ENCODE peak calls at places on chromosomes 3 and 15, in four cellular contexts. One of them, this sample, is unnamed. For H3K4me1 and H3K27me3, the result is how much of the 10 kb centered on the place peaks cover.

GRCh38 chr3:38648659-38649499 is 608 bp downstream of the SCN5A start:
- DNase-seq in IMR-90: no peak
- DNase-seq in mesenchymal stem cell: no peak
- DNase-seq in heart left ventricle: no peak
- DNase-seq in this sample: no peak

GRCh38 chr15:100995471-100996430 is 76.6 kb downstream of the LRRK1 start:
- DNase-seq in IMR-90: no peak
- DNase-seq in mesenchymal stem cell: no peak
- DNase-seq in heart left ventricle: no peak
- DNase-seq in this sample: no peak

GRCh38 chr15:72782274-72782992 is 1.1 kb downstream of the ADPGK start:
- DNase-seq in IMR-90: no peak
- DNase-seq in mesenchymal stem cell: no peak
- DNase-seq in heart left ventricle: no peak
- DNase-seq in this sample: no peak

GRCh38 chr3:141392416-141392815 is 24.1 kb downstream of the ZBTB38 start:
- DNase-seq in IMR-90: no peak
- DNase-seq in mesenchymal stem cell: no peak
- DNase-seq in heart left ventricle: no peak
- DNase-seq in this sample: no peak

GRCh38 chr3:31562525-31562924 is 29.8 kb downstream of the STT3B start:
- DNase-seq in IMR-90: no peak
- DNase-seq in mesenchymal stem cell: no peak
- DNase-seq in heart left ventricle: no peak
- DNase-seq in this sample: peak

GRCh38 chr3:59733041-59733809 is 683.4 kb upstream of the CFAP20DC start:
- DNase-seq in IMR-90: no peak
- DNase-seq in mesenchymal stem cell: no peak
- DNase-seq in heart left ventricle: no peak
- DNase-seq in this sample: no peak

GRCh38 chr3:72210248-72210647 is 425.3 kb upstream of the PROK2 start:
- DNase-seq in IMR-90: no peak
- DNase-seq in mesenchymal stem cell: no peak
- DNase-seq in heart left ventricle: no peak
- DNase-seq in this sample: no peak

GRCh38 chr3:128870327-128870726 is 9.1 kb upstream of the ACAD9 start:
- DNase-seq in IMR-90: no peak
- DNase-seq in mesenchymal stem cell: no peak
- DNase-seq in heart left ventricle: no peak
- DNase-seq in this sample: no peak

GRCh38 chr15:75229191-75230015 is 27.7 kb downstream of the C15orf39 start:
- DNase-seq in IMR-90: peak
- DNase-seq in mesenchymal stem cell: peak
- DNase-seq in heart left ventricle: no peak
- DNase-seq in this sample: no peak

GRCh38 chr15:58026051-58026450 is 39.5 kb downstream of the ALDH1A2 start:
- DNase-seq in IMR-90: no peak
- DNase-seq in mesenchymal stem cell: no peak
- DNase-seq in heart left ventricle: no peak
- DNase-seq in this sample: no peak

GRCh38 chr15:76059320-76060097 is at the start of gene TMEM266:
- DNase-seq in IMR-90: peak
- DNase-seq in mesenchymal stem cell: peak
- DNase-seq in heart left ventricle: peak
- DNase-seq in this sample: peak

GRCh38 chr15:61327019-61327631 is 98.0 kb upstream of the RORA start:
- DNase-seq in IMR-90: no peak
- DNase-seq in mesenchymal stem cell: no peak
- DNase-seq in heart left ventricle: no peak
- DNase-seq in this sample: no peak

GRCh38 chr3:40317061-40317676 is 7.7 kb downstream of the EIF1B start:
- DNase-seq in IMR-90: peak
- DNase-seq in mesenchymal stem cell: peak
- DNase-seq in heart left ventricle: peak
- DNase-seq in this sample: no peak

GRCh38 chr15:94105760-94106159 is 125.6 kb upstream of the MCTP2 start:
- DNase-seq in IMR-90: no peak
- DNase-seq in mesenchymal stem cell: no peak
- DNase-seq in heart left ventricle: no peak
- DNase-seq in this sample: no peak

GRCh38 chr3:188194327-188194726 is 40.4 kb downstream of the LPP start:
- DNase-seq in IMR-90: peak
- DNase-seq in mesenchymal stem cell: peak
- DNase-seq in heart left ventricle: no peak
- DNase-seq in this sample: no peak

DNA sequence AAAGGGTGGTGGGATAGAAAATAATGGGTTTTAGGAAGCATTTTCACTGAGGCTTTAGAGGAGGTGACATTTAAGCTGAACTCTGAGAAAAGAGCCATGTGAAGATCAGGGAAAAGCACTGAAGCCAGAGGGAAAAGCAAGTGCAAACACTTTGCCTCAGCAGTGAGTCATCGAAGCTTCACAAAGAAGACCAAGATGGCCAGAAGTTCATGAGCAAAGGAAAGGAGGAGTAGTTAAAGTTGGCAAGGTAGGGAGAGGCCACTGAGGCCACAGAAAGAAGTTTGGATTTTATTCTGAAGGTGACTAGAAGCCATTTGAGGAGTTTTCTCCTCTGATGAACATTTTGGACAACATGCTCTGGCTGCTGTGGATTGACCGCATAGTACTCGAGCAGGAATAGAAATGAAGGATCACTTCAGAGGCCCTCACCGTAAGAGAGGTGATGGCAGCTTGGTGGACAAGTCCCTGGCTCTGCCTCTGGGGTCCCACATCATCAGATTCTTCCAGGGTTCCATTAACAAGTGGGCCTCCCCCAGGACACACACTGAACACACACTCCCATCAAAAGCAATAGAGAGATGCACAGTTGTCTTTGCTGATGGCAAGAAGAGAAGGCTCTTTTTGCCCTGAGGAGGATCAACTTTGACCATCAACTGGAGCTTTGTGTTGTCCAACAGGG is 75.5 kb downstream of the TOP2B start:
- DNase-seq in IMR-90: no peak
- DNase-seq in mesenchymal stem cell: peak
- DNase-seq in heart left ventricle: no peak
- DNase-seq in this sample: no peak
- H3K4me1 ChIP-seq in IMR-90: under half
- H3K4me1 ChIP-seq in mesenchymal stem cell: under half
- H3K4me1 ChIP-seq in heart left ventricle: under half
- H3K4me1 ChIP-seq in this sample: under half

DNA sequence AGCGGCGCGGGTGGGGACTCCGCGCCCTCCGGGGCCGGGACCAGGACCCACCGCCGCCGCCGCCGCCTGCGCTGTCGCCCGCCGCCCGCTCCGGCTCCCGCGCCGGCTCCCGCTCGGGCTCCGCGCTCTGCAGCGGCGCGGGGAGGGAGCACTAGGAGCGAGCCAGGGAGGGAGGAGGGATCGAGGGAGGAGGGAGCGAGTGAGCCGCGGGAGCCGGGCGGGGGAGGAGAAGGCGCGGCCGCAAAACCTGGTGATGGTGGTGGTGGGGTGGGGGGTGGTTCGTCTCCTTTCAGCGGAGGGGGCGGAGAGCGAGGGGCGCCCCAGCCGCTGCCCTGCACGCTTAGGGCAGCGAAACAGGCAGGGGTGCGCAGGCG is at the start of gene LINGO1:
- DNase-seq in IMR-90: no peak
- DNase-seq in mesenchymal stem cell: peak
- DNase-seq in heart left ventricle: peak
- DNase-seq in this sample: no peak
- H3K27me3 ChIP-seq in IMR-90: half or more
- H3K27me3 ChIP-seq in mesenchymal stem cell: half or more
- H3K27me3 ChIP-seq in heart left ventricle: under half
- H3K27me3 ChIP-seq in this sample: half or more

DNA sequence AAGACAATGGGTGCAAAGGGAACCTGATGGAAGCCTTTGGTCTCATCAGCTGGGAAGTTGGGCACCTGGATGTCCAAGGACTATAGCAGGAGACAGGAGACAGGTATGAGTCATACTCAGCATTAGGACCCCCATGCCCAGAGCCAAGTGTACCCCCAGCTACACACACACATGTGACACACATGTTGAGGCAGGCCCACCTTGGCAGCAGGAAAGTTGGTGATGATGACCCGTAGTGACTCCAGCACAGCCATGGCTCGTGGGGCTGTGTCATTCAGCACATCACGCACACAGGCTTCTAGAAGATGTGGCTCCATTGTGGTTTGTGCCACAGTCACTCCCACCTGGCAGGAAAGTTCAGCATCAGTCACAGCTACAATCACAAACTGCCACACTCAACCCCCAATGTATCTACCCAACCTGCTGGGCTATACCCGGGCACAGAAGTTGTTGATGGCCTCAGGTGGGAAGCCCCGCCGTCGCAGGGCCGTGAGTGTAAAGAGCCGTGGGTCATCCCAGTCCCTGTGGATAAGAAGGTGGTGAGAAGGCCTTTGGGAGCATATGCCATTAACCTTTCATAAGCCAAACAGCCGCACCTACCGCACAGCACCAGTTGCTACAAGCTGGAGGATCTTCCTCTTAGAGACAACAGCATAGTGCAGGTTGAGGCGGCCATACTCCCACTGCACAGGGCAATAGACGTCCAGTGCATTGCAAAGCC is 5.2 kb upstream of the QRICH1 start:
- DNase-seq in IMR-90: no peak
- DNase-seq in mesenchymal stem cell: no peak
- DNase-seq in heart left ventricle: no peak
- DNase-seq in this sample: peak
- H3K27ac ChIP-seq in IMR-90: no peak
- H3K27ac ChIP-seq in mesenchymal stem cell: no peak
- H3K27ac ChIP-seq in heart left ventricle: peak
- H3K27ac ChIP-seq in this sample: no peak

DNA sequence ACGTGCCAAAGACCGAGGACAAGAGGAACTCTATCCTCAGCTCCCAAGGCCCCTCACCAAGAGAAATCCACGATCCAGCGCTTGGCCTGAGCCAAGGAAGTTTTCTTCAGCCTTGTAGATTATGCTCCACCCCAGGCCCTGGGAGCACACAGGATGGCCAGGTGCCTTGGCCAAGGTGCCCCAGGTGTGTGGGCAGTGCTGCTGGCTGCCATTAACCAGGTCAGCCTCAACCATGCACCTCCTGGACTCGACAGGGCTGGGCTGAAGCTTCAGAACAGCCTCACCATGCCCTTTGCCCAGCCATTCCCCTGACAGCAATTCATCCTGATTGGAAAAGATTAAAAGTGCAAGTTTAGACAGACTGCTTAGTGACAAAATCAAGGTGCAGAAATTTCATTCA is 10.9 kb upstream of the MESP1 start:
- DNase-seq in IMR-90: no peak
- DNase-seq in mesenchymal stem cell: no peak
- DNase-seq in heart left ventricle: no peak
- DNase-seq in this sample: peak
- H3K4me1 ChIP-seq in IMR-90: under half
- H3K4me1 ChIP-seq in mesenchymal stem cell: under half
- H3K4me1 ChIP-seq in heart left ventricle: under half
- H3K4me1 ChIP-seq in this sample: under half

DNA sequence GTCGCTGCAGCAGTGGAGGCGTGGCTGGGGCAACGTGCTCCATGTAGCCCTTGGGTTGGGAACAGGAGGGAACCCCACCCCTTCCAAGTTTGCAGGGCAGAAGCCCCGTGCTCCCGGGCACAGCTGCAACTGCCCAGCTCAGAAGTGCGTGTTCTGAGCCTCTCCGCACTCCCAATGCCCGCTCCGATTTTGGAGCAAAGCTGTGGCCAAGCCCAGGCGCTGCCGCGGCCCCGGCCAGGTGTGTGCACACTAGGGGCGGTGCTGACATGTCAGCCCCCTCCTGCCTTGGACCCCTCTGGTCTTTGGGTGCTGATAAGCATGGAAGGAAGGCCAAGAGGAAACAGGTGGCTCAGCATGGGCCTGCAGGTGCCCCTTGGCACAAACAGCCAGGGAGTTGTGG is 87.6 kb upstream of the TTBK2 start:
- DNase-seq in IMR-90: no peak
- DNase-seq in mesenchymal stem cell: no peak
- DNase-seq in heart left ventricle: no peak
- DNase-seq in this sample: no peak
- H3K27me3 ChIP-seq in IMR-90: under half
- H3K27me3 ChIP-seq in mesenchymal stem cell: under half
- H3K27me3 ChIP-seq in heart left ventricle: under half
- H3K27me3 ChIP-seq in this sample: under half

GRCh38 chr3:34020221-34020620 is 221.8 kb downstream of the PDCD6IP start:
- DNase-seq in IMR-90: no peak
- DNase-seq in mesenchymal stem cell: no peak
- DNase-seq in heart left ventricle: no peak
- DNase-seq in this sample: no peak
- H3K27ac ChIP-seq in IMR-90: no peak
- H3K27ac ChIP-seq in mesenchymal stem cell: no peak
- H3K27ac ChIP-seq in heart left ventricle: no peak
- H3K27ac ChIP-seq in this sample: no peak

DNA sequence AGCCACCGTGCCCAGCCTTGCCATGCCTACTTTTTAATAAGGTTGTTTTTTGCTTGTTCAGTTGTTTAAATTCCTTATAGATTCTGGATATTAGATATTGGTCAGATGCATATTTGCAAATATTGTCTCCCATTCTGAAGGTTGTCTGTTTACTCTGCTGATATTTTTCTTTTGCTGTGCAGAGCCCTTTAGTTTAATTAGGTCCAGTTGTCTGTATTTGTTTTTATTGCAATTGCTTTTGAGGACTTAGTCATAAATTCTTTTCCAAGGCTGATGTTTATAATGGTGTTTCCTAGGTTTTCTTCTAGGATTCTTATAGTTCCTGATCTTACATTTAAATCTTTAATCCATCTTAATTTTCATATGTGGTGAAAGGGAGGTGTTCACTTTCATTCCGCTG is 77.3 kb downstream of the PTPRG start:
- DNase-seq in IMR-90: peak
- DNase-seq in mesenchymal stem cell: no peak
- DNase-seq in heart left ventricle: no peak
- DNase-seq in this sample: no peak
- H3K4me1 ChIP-seq in IMR-90: under half
- H3K4me1 ChIP-seq in mesenchymal stem cell: under half
- H3K4me1 ChIP-seq in heart left ventricle: under half
- H3K4me1 ChIP-seq in this sample: under half

DNA sequence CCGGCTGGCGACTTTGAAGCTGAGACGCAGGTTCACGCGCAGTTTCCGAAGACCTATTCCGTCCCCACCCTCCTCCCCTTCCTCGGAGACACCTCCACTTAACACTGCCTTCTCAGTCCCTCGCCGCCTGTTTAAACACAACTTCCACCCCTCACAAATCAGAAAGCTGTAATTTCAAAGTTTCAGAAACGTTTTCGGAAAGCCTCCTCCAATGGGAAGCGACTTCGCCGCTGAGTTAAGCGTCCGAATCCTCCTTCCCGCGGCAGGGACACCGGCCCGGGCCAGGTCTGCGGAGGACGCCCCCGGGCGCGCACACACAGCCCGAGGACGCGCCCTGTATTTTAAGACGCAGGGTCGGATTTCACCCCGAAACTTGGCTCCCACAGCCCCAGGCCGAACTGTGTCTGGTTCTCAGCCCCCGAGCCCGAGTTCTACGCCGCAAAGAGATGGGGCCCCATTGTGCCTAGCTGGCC is 554 bp upstream of the LRRN1 start:
- DNase-seq in IMR-90: no peak
- DNase-seq in mesenchymal stem cell: no peak
- DNase-seq in heart left ventricle: no peak
- DNase-seq in this sample: peak
- H3K27me3 ChIP-seq in IMR-90: under half
- H3K27me3 ChIP-seq in mesenchymal stem cell: half or more
- H3K27me3 ChIP-seq in heart left ventricle: under half
- H3K27me3 ChIP-seq in this sample: under half